ENCODE peak calls at places on chromosomes 1 and 21, in ten cellular contexts. One of them, this sample, is unnamed.

GRCh38 chr1:47209725-47210330 is 20.0 kb upstream of the PDZK1IP1 start:
- DNase-seq in right atrium auricular region: no peak
- DNase-seq in WTC11: no peak
- DNase-seq in IMR-90: no peak
- DNase-seq in tibial artery: no peak
- DNase-seq in ascending aorta: peak
- DNase-seq in fibroblast of mammary gland: no peak
- DNase-seq in uterus: no peak
- DNase-seq in breast epithelium: no peak
- DNase-seq in neural progenitor cell: no peak
- DNase-seq in this sample: no peak

GRCh38 chr1:230169454-230170152 is 102.6 kb downstream of the GALNT2 start:
- DNase-seq in breast epithelium: no peak
- DNase-seq in fibroblast of mammary gland: no peak
- DNase-seq in WTC11: no peak
- DNase-seq in uterus: peak
- DNase-seq in ascending aorta: peak
- DNase-seq in tibial artery: no peak
- DNase-seq in IMR-90: peak
- DNase-seq in neural progenitor cell: no peak
- DNase-seq in right atrium auricular region: peak
- DNase-seq in this sample: no peak

GRCh38 chr1:2204384-2205190 is 10.0 kb upstream of the FAAP20 start:
- DNase-seq in IMR-90: peak
- DNase-seq in breast epithelium: peak
- DNase-seq in fibroblast of mammary gland: peak
- DNase-seq in uterus: peak
- DNase-seq in ascending aorta: peak
- DNase-seq in neural progenitor cell: peak
- DNase-seq in right atrium auricular region: peak
- DNase-seq in WTC11: peak
- DNase-seq in tibial artery: peak
- DNase-seq in this sample: no peak

GRCh38 chr1:230861489-230861888 is 6.8 kb downstream of the C1orf198 start:
- DNase-seq in uterus: no peak
- DNase-seq in tibial artery: no peak
- DNase-seq in neural progenitor cell: peak
- DNase-seq in WTC11: peak
- DNase-seq in ascending aorta: no peak
- DNase-seq in IMR-90: no peak
- DNase-seq in breast epithelium: no peak
- DNase-seq in fibroblast of mammary gland: no peak
- DNase-seq in right atrium auricular region: no peak
- DNase-seq in this sample: no peak

GRCh38 chr21:19566975-19567374 is 1163.4 kb upstream of the TMPRSS15 start:
- DNase-seq in IMR-90: no peak
- DNase-seq in right atrium auricular region: no peak
- DNase-seq in fibroblast of mammary gland: no peak
- DNase-seq in WTC11: no peak
- DNase-seq in uterus: no peak
- DNase-seq in ascending aorta: no peak
- DNase-seq in neural progenitor cell: no peak
- DNase-seq in breast epithelium: no peak
- DNase-seq in tibial artery: no peak
- DNase-seq in this sample: no peak

GRCh38 chr1:53944469-53945182 is 873 bp downstream of the IFT25 start:
- DNase-seq in IMR-90: no peak
- DNase-seq in tibial artery: no peak
- DNase-seq in breast epithelium: no peak
- DNase-seq in neural progenitor cell: no peak
- DNase-seq in fibroblast of mammary gland: peak
- DNase-seq in uterus: peak
- DNase-seq in ascending aorta: no peak
- DNase-seq in WTC11: no peak
- DNase-seq in right atrium auricular region: no peak
- DNase-seq in this sample: no peak

GRCh38 chr1:39688706-39689105 is 2.5 kb downstream of the HPCAL4 start:
- DNase-seq in fibroblast of mammary gland: no peak
- DNase-seq in IMR-90: no peak
- DNase-seq in tibial artery: no peak
- DNase-seq in neural progenitor cell: no peak
- DNase-seq in uterus: no peak
- DNase-seq in WTC11: no peak
- DNase-seq in breast epithelium: no peak
- DNase-seq in ascending aorta: no peak
- DNase-seq in right atrium auricular region: no peak
- DNase-seq in this sample: no peak

GRCh38 chr1:46529031-46529630 is 22.3 kb downstream of the KNCN start:
- DNase-seq in ascending aorta: no peak
- DNase-seq in uterus: no peak
- DNase-seq in tibial artery: no peak
- DNase-seq in fibroblast of mammary gland: no peak
- DNase-seq in WTC11: no peak
- DNase-seq in IMR-90: no peak
- DNase-seq in right atrium auricular region: no peak
- DNase-seq in neural progenitor cell: no peak
- DNase-seq in breast epithelium: no peak
- DNase-seq in this sample: peak

GRCh38 chr1:156257711-156258110 is 9.9 kb upstream of the PAQR6 start:
- DNase-seq in ascending aorta: no peak
- DNase-seq in IMR-90: no peak
- DNase-seq in breast epithelium: no peak
- DNase-seq in uterus: no peak
- DNase-seq in right atrium auricular region: no peak
- DNase-seq in WTC11: no peak
- DNase-seq in fibroblast of mammary gland: no peak
- DNase-seq in neural progenitor cell: no peak
- DNase-seq in tibial artery: no peak
- DNase-seq in this sample: peak

GRCh38 chr1:3614755-3615742 is 3.7 kb upstream of the MEGF6 start:
- DNase-seq in neural progenitor cell: peak
- DNase-seq in uterus: no peak
- DNase-seq in WTC11: peak
- DNase-seq in right atrium auricular region: no peak
- DNase-seq in tibial artery: no peak
- DNase-seq in IMR-90: no peak
- DNase-seq in ascending aorta: no peak
- DNase-seq in fibroblast of mammary gland: no peak
- DNase-seq in breast epithelium: no peak
- DNase-seq in this sample: peak

GRCh38 chr1:108012553-108012952 is 47.6 kb upstream of the VAV3 start:
- DNase-seq in IMR-90: no peak
- DNase-seq in fibroblast of mammary gland: no peak
- DNase-seq in ascending aorta: no peak
- DNase-seq in breast epithelium: no peak
- DNase-seq in WTC11: no peak
- DNase-seq in neural progenitor cell: no peak
- DNase-seq in right atrium auricular region: no peak
- DNase-seq in uterus: no peak
- DNase-seq in tibial artery: no peak
- DNase-seq in this sample: no peak

GRCh38 chr1:53128401-53128800 is 14.0 kb downstream of the SLC1A7 start:
- DNase-seq in right atrium auricular region: no peak
- DNase-seq in fibroblast of mammary gland: no peak
- DNase-seq in tibial artery: peak
- DNase-seq in neural progenitor cell: no peak
- DNase-seq in uterus: no peak
- DNase-seq in ascending aorta: no peak
- DNase-seq in IMR-90: no peak
- DNase-seq in breast epithelium: no peak
- DNase-seq in WTC11: peak
- DNase-seq in this sample: no peak

GRCh38 chr1:167489581-167490340 is 28.6 kb downstream of the CD247 start:
- DNase-seq in uterus: no peak
- DNase-seq in breast epithelium: no peak
- DNase-seq in right atrium auricular region: no peak
- DNase-seq in tibial artery: no peak
- DNase-seq in ascending aorta: peak
- DNase-seq in IMR-90: no peak
- DNase-seq in fibroblast of mammary gland: no peak
- DNase-seq in neural progenitor cell: peak
- DNase-seq in WTC11: peak
- DNase-seq in this sample: no peak

GRCh38 chr1:209199822-209200221 is 383.7 kb upstream of the CAMK1G start:
- DNase-seq in right atrium auricular region: no peak
- DNase-seq in neural progenitor cell: peak
- DNase-seq in fibroblast of mammary gland: no peak
- DNase-seq in WTC11: peak
- DNase-seq in ascending aorta: no peak
- DNase-seq in tibial artery: no peak
- DNase-seq in breast epithelium: no peak
- DNase-seq in uterus: no peak
- DNase-seq in IMR-90: no peak
- DNase-seq in this sample: no peak

GRCh38 chr1:59498640-59499039 is 201.7 kb downstream of the FGGY start:
- DNase-seq in neural progenitor cell: no peak
- DNase-seq in breast epithelium: no peak
- DNase-seq in WTC11: no peak
- DNase-seq in right atrium auricular region: no peak
- DNase-seq in uterus: peak
- DNase-seq in IMR-90: no peak
- DNase-seq in ascending aorta: peak
- DNase-seq in fibroblast of mammary gland: peak
- DNase-seq in tibial artery: no peak
- DNase-seq in this sample: peak
- TF ChIP-seq CTCF in neural progenitor cell: no peak
- TF ChIP-seq CTCF in breast epithelium: no peak
- TF ChIP-seq CTCF in WTC11: no peak
- TF ChIP-seq CTCF in right atrium auricular region: no peak
- TF ChIP-seq CTCF in uterus: no peak
- TF ChIP-seq CTCF in IMR-90: no peak
- TF ChIP-seq CTCF in ascending aorta: no peak
- TF ChIP-seq CTCF in fibroblast of mammary gland: no peak
- TF ChIP-seq CTCF in tibial artery: no peak
- TF ChIP-seq CTCF in this sample: no peak

GRCh38 chr1:14390816-14391215 is 207.7 kb upstream of the KAZN start:
- DNase-seq in WTC11: no peak
- DNase-seq in breast epithelium: no peak
- DNase-seq in uterus: no peak
- DNase-seq in right atrium auricular region: no peak
- DNase-seq in ascending aorta: no peak
- DNase-seq in tibial artery: no peak
- DNase-seq in fibroblast of mammary gland: no peak
- DNase-seq in IMR-90: no peak
- DNase-seq in neural progenitor cell: no peak
- DNase-seq in this sample: peak
- TF ChIP-seq CTCF in WTC11: no peak
- TF ChIP-seq CTCF in breast epithelium: no peak
- TF ChIP-seq CTCF in uterus: no peak
- TF ChIP-seq CTCF in right atrium auricular region: no peak
- TF ChIP-seq CTCF in ascending aorta: no peak
- TF ChIP-seq CTCF in tibial artery: no peak
- TF ChIP-seq CTCF in fibroblast of mammary gland: no peak
- TF ChIP-seq CTCF in IMR-90: no peak
- TF ChIP-seq CTCF in neural progenitor cell: no peak
- TF ChIP-seq CTCF in this sample: no peak

DNA sequence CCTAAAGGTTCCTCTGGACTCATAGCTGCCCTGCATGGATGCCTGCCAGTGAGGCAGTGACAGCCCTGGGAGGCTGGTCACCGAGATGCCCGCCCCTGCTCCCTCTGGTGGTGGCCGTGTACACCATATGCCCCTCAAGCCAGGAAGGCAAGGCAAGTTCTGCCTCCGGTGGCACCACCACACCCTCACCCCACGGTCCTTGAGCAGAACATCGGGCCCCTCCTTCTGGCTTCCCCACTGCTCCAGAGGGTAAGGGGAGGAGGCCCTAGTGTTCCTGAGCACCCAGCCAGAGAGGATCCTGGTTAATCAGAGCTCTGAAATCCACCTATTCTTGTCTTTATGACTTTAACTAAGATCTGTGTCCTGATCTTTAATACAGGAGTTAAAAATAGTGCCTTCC is 1.6 kb upstream of the S100A14 start:
- DNase-seq in uterus: peak
- DNase-seq in breast epithelium: peak
- DNase-seq in right atrium auricular region: peak
- DNase-seq in IMR-90: no peak
- DNase-seq in tibial artery: no peak
- DNase-seq in ascending aorta: peak
- DNase-seq in WTC11: peak
- DNase-seq in neural progenitor cell: peak
- DNase-seq in fibroblast of mammary gland: peak
- DNase-seq in this sample: peak
- TF ChIP-seq CTCF in uterus: peak
- TF ChIP-seq CTCF in breast epithelium: peak
- TF ChIP-seq CTCF in right atrium auricular region: peak
- TF ChIP-seq CTCF in IMR-90: peak
- TF ChIP-seq CTCF in tibial artery: no peak
- TF ChIP-seq CTCF in ascending aorta: peak
- TF ChIP-seq CTCF in WTC11: peak
- TF ChIP-seq CTCF in neural progenitor cell: peak
- TF ChIP-seq CTCF in fibroblast of mammary gland: peak
- TF ChIP-seq CTCF in this sample: peak

GRCh38 chr1:10980094-10980577 is 32.3 kb upstream of the TARDBP start:
- DNase-seq in neural progenitor cell: peak
- DNase-seq in IMR-90: peak
- DNase-seq in ascending aorta: peak
- DNase-seq in breast epithelium: peak
- DNase-seq in WTC11: peak
- DNase-seq in uterus: peak
- DNase-seq in fibroblast of mammary gland: peak
- DNase-seq in tibial artery: peak
- DNase-seq in right atrium auricular region: peak
- DNase-seq in this sample: peak
- TF ChIP-seq CTCF in neural progenitor cell: peak
- TF ChIP-seq CTCF in IMR-90: peak
- TF ChIP-seq CTCF in ascending aorta: peak
- TF ChIP-seq CTCF in breast epithelium: peak
- TF ChIP-seq CTCF in WTC11: peak
- TF ChIP-seq CTCF in uterus: peak
- TF ChIP-seq CTCF in fibroblast of mammary gland: peak
- TF ChIP-seq CTCF in tibial artery: peak
- TF ChIP-seq CTCF in right atrium auricular region: no peak
- TF ChIP-seq CTCF in this sample: peak

DNA sequence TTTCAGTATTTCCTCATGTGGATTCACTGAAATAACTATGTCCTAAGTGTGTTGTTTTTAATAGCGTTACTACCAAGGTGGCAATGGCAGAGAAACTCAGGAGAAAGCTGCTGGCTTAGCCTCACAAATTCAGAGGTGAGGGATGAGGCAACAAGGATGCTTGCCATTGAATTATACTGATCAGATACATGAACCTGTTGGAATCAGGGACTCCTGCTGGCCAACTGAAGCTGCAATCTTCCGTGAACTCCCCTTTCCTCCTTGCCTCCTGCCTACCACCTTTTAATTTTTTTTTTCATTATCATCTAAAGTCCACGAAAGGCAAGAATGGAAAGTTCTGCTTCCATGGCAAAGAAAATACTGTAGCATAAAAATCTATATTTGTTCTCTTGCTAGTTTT is 254.7 kb downstream of the NFIA start:
- DNase-seq in neural progenitor cell: no peak
- DNase-seq in ascending aorta: no peak
- DNase-seq in right atrium auricular region: no peak
- DNase-seq in fibroblast of mammary gland: peak
- DNase-seq in IMR-90: no peak
- DNase-seq in tibial artery: no peak
- DNase-seq in WTC11: no peak
- DNase-seq in breast epithelium: no peak
- DNase-seq in uterus: no peak
- DNase-seq in this sample: peak
- TF ChIP-seq CTCF in neural progenitor cell: peak
- TF ChIP-seq CTCF in ascending aorta: no peak
- TF ChIP-seq CTCF in right atrium auricular region: no peak
- TF ChIP-seq CTCF in fibroblast of mammary gland: peak
- TF ChIP-seq CTCF in IMR-90: no peak
- TF ChIP-seq CTCF in tibial artery: peak
- TF ChIP-seq CTCF in WTC11: no peak
- TF ChIP-seq CTCF in breast epithelium: no peak
- TF ChIP-seq CTCF in uterus: no peak
- TF ChIP-seq CTCF in this sample: no peak

GRCh38 chr1:28566931-28567330 is 14.0 kb downstream of the TRNAU1AP start:
- DNase-seq in WTC11: no peak
- DNase-seq in neural progenitor cell: no peak
- DNase-seq in tibial artery: no peak
- DNase-seq in right atrium auricular region: no peak
- DNase-seq in uterus: no peak
- DNase-seq in IMR-90: no peak
- DNase-seq in fibroblast of mammary gland: no peak
- DNase-seq in ascending aorta: no peak
- DNase-seq in breast epithelium: no peak
- DNase-seq in this sample: no peak
- TF ChIP-seq CTCF in WTC11: no peak
- TF ChIP-seq CTCF in neural progenitor cell: no peak
- TF ChIP-seq CTCF in tibial artery: no peak
- TF ChIP-seq CTCF in right atrium auricular region: no peak
- TF ChIP-seq CTCF in uterus: no peak
- TF ChIP-seq CTCF in IMR-90: no peak
- TF ChIP-seq CTCF in fibroblast of mammary gland: no peak
- TF ChIP-seq CTCF in ascending aorta: no peak
- TF ChIP-seq CTCF in breast epithelium: no peak
- TF ChIP-seq CTCF in this sample: no peak

This sample was measured in MCF 10A.